ENCODE peak calls at places on chromosomes 13 and 19, in nine cellular contexts. L, O, W, N, I, Y, E, J and K are unnamed samples. For H3K4me1, the result is how much of the 10 kb centered on the place peaks cover.

GRCh38 chr19:17469092-17469370 is 1.3 kb upstream of the SLC27A1 start:
- DNase-seq in N (no peak), L (no peak), Y (no peak), W (no peak), J (no peak), E (no peak), I (no peak), O (no peak), K (no peak)

GRCh38 chr19:33654840-33655508 is 33.2 kb downstream of the CHST8 start:
- DNase-seq in L (no peak), N (no peak), W (peak), I (no peak), Y (no peak), O (no peak), E (no peak), J (no peak), K (no peak)

GRCh38 chr13:45102136-45102802 is 18.0 kb upstream of the GTF2F2 start:
- DNase-seq in E (no peak), I (no peak), Y (no peak), L (no peak), W (no peak), N (no peak), J (peak), O (no peak), K (no peak)

GRCh38 chr13:100898431-100898830 is 223.8 kb upstream of the TMTC4 start:
- DNase-seq in E (no peak), N (no peak), W (no peak), O (no peak), L (no peak), Y (no peak), I (no peak), J (no peak), K (no peak)

GRCh38 chr13:85650613-85651012 is 148.6 kb downstream of the SLITRK6 start:
- DNase-seq in Y (no peak), N (no peak), E (no peak), L (no peak), J (no peak), I (no peak), O (no peak), W (no peak), K (no peak)

GRCh38 chr13:33876716-33877394 is 58.9 kb downstream of the RFC3 start:
- DNase-seq in I (no peak), N (no peak), J (no peak), O (no peak), W (no peak), L (no peak), E (no peak), Y (no peak), K (no peak)

GRCh38 chr13:112891477-112892401 is 77.3 kb upstream of the MCF2L start:
- DNase-seq in Y (peak), N (no peak), J (no peak), L (peak), E (no peak), O (no peak), W (peak), I (no peak), K (no peak)

GRCh38 chr19:9878511-9879196 is 43.5 kb downstream of the PIN1 start:
- DNase-seq in I (no peak), W (no peak), O (peak), J (no peak), Y (no peak), E (no peak), N (no peak), L (no peak), K (no peak)

GRCh38 chr19:29671393-29672076 is 6.3 kb downstream of the PLEKHF1 start:
- DNase-seq in E (no peak), Y (peak), J (peak), I (peak), L (peak), W (peak), O (peak), N (no peak), K (peak)

DNA sequence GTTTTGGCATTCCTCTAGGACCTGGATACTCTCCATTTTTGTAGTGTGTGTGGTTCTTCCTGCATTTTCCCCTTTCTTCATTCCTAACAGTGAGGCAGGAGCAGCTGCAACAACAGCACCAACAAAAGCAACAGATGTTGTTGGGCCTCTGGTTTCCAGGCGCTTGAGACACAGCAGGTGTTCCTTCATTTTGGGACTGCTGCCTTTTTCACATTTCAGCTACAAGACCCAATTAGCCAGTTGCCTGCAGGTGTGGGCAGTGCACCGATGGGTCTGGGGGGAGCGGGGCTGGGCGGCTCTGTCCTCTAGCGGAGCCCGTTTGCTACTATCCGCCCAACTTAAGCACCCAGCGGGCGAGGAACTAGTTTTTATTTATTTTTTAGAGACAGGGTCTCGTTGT is 26.0 kb downstream of the ELF1 start:
- DNase-seq in L (no peak), O (no peak), I (no peak), J (no peak), N (no peak), W (no peak), Y (no peak), E (no peak), K (no peak)
- TF ChIP-seq CTCF in L (no peak), O (no peak), I (no peak), J (no peak), N (no peak), W (no peak), Y (no peak), E (no peak), K (no peak)

GRCh38 chr13:101917833-101918755 is 465.6 kb downstream of the ITGBL1 start:
- DNase-seq in O (no peak), L (no peak), N (no peak), I (no peak), Y (no peak), J (no peak), E (no peak), W (no peak), K (no peak)
- TF ChIP-seq POLR2A in O (no peak), L (no peak), N (no peak), I (no peak), Y (no peak), J (no peak), E (no peak), W (no peak), K (no peak)

DNA sequence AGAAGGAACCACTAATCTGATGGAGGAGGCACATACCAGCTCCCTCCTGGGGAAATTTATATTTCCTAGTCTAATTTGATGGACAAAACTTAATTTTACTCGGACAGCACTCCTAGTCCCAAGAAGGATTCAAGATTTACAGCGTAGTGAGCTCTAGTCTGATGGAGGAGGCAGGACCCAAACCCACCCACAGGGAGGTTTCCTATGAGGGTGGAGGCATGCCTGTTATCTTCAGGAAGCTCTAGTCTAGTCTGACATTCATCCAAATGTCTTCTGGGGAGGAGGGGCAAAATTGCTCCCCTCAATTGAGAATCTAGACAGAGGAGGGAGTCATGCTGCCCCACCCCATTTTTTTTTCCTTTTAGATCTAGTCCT is 10.4 kb upstream of the BCL3 start:
- DNase-seq in I (no peak), Y (no peak), W (no peak), J (no peak), O (no peak), L (no peak), N (no peak), E (no peak), K (no peak)
- H3K4me1 ChIP-seq in I (under half), Y (under half), W (half or more), J (under half), O (under half), L (under half), N (under half), E (under half), K (under half)

GRCh38 chr13:40064723-40065122 is 409.3 kb downstream of the COG6 start:
- DNase-seq in E (no peak), J (no peak), N (peak), L (no peak), I (no peak), W (no peak), O (no peak), Y (no peak), K (no peak)
- TF ChIP-seq CTCF in E (no peak), J (no peak), N (no peak), L (no peak), I (no peak), W (no peak), O (no peak), Y (no peak), K (no peak)

GRCh38 chr19:48623556-48624066 is 4.3 kb downstream of the SPHK2 start:
- DNase-seq in E (no peak), O (peak), Y (no peak), L (no peak), W (no peak), N (no peak), I (no peak), J (no peak), K (no peak)

GRCh38 chr19:48625891-48626327 is 6.6 kb downstream of the SPHK2 start:
- DNase-seq in W (no peak), Y (no peak), J (no peak), L (no peak), E (no peak), I (no peak), N (no peak), O (no peak), K (peak)

GRCh38 chr19:48624067-48624594 is 4.8 kb downstream of the SPHK2 start:
- DNase-seq in Y (peak), O (peak), L (peak), E (peak), J (peak), I (peak), W (peak), N (peak), K (peak)

GRCh38 chr19:48627211-48627864 is 8.0 kb downstream of the SPHK2 start:
- DNase-seq in E (no peak), W (no peak), N (no peak), Y (no peak), O (no peak), L (no peak), J (no peak), I (no peak), K (peak)

GRCh38 chr19:48624791-48625723 is 5.8 kb downstream of the SPHK2 start:
- DNase-seq in L (no peak), O (no peak), J (no peak), E (no peak), W (no peak), Y (peak), I (no peak), N (no peak), K (peak)
- TF ChIP-seq POLR2A in L (no peak), O (no peak), J (no peak), E (no peak), W (no peak), Y (no peak), I (no peak), N (no peak), K (peak)

GRCh38 chr13:111206148-111206547 is 91.0 kb downstream of the ARHGEF7 start:
- DNase-seq in J (no peak), E (no peak), I (no peak), Y (no peak), O (no peak), L (no peak), N (no peak), W (no peak), K (no peak)
- H3K4me1 ChIP-seq in J (under half), E (under half), I (under half), Y (under half), O (under half), L (half or more), N (under half), W (under half), K (under half)

GRCh38 chr19:19663292-19664120 is at the start of gene ATP13A1:
- DNase-seq in E (peak), O (peak), Y (peak), I (peak), J (peak), N (peak), W (peak), L (peak), K (peak)
- TF ChIP-seq CTCF in E (peak), O (no peak), Y (no peak), I (no peak), J (peak), N (peak), W (no peak), L (no peak), K (no peak)